ENCODE peak calls at places on chromosomes 1 and 21, in four cellular contexts. One of them, this sample, is unnamed.

GRCh38 chr1:117664314-117664713 is 58.5 kb downstream of the TENT5C start:
- DNase-seq in Caco-2: no peak
- DNase-seq in left ventricle myocardium inferior: no peak
- DNase-seq in thoracic aorta: no peak
- DNase-seq in this sample: no peak

GRCh38 chr1:169043823-169044222 is 62.7 kb upstream of the ATP1B1 start:
- DNase-seq in left ventricle myocardium inferior: no peak
- DNase-seq in thoracic aorta: no peak
- DNase-seq in Caco-2: no peak
- DNase-seq in this sample: no peak

GRCh38 chr21:44548922-44549321 is 2.4 kb downstream of the KRTAP10-2 start:
- DNase-seq in left ventricle myocardium inferior: no peak
- DNase-seq in thoracic aorta: no peak
- DNase-seq in Caco-2: no peak
- DNase-seq in this sample: no peak

GRCh38 chr1:2412773-2413494 is 570 bp upstream of the PEX10 start:
- DNase-seq in thoracic aorta: no peak
- DNase-seq in left ventricle myocardium inferior: no peak
- DNase-seq in Caco-2: peak
- DNase-seq in this sample: no peak

GRCh38 chr1:226738995-226739695 is at the start of gene ITPKB:
- DNase-seq in left ventricle myocardium inferior: peak
- DNase-seq in thoracic aorta: no peak
- DNase-seq in Caco-2: peak
- DNase-seq in this sample: peak

GRCh38 chr1:19665456-19666138 is 922 bp downstream of the HTR6 start:
- DNase-seq in left ventricle myocardium inferior: no peak
- DNase-seq in thoracic aorta: no peak
- DNase-seq in Caco-2: no peak
- DNase-seq in this sample: no peak

GRCh38 chr1:151898519-151898991 is 10.8 kb downstream of the THEM4 start:
- DNase-seq in left ventricle myocardium inferior: no peak
- DNase-seq in thoracic aorta: no peak
- DNase-seq in Caco-2: no peak
- DNase-seq in this sample: no peak

GRCh38 chr1:160641323-160642280 is 5.2 kb downstream of the SLAMF1 start:
- DNase-seq in left ventricle myocardium inferior: no peak
- DNase-seq in Caco-2: no peak
- DNase-seq in thoracic aorta: no peak
- DNase-seq in this sample: no peak

GRCh38 chr1:43834280-43835140 is 99.1 kb upstream of the ARTN start:
- DNase-seq in Caco-2: no peak
- DNase-seq in left ventricle myocardium inferior: no peak
- DNase-seq in thoracic aorta: no peak
- DNase-seq in this sample: no peak

GRCh38 chr1:108057536-108057935 is 92.6 kb upstream of the VAV3 start:
- DNase-seq in thoracic aorta: no peak
- DNase-seq in Caco-2: no peak
- DNase-seq in left ventricle myocardium inferior: peak
- DNase-seq in this sample: no peak

GRCh38 chr1:110890474-110891196 is 17.7 kb downstream of the CD53 start:
- DNase-seq in thoracic aorta: no peak
- DNase-seq in left ventricle myocardium inferior: no peak
- DNase-seq in Caco-2: no peak
- DNase-seq in this sample: no peak

GRCh38 chr1:40396420-40396819 is 22.9 kb downstream of the SMAP2 start:
- DNase-seq in thoracic aorta: no peak
- DNase-seq in left ventricle myocardium inferior: no peak
- DNase-seq in Caco-2: no peak
- DNase-seq in this sample: no peak

GRCh38 chr1:64967381-64967780 is 1.0 kb upstream of the JAK1 start:
- DNase-seq in thoracic aorta: no peak
- DNase-seq in Caco-2: peak
- DNase-seq in left ventricle myocardium inferior: no peak
- DNase-seq in this sample: peak

GRCh38 chr1:243483084-243483845 is 227.4 kb downstream of the SDCCAG8 start:
- DNase-seq in left ventricle myocardium inferior: no peak
- DNase-seq in Caco-2: no peak
- DNase-seq in thoracic aorta: no peak
- DNase-seq in this sample: no peak

GRCh38 chr1:113760102-113760804 is 967 bp upstream of the PHTF1 start:
- DNase-seq in thoracic aorta: no peak
- DNase-seq in left ventricle myocardium inferior: no peak
- DNase-seq in Caco-2: no peak
- DNase-seq in this sample: no peak

GRCh38 chr1:108816049-108816882 is 40.6 kb downstream of the AKNAD1 start:
- DNase-seq in left ventricle myocardium inferior: peak
- DNase-seq in thoracic aorta: peak
- DNase-seq in Caco-2: no peak
- DNase-seq in this sample: peak

GRCh38 chr1:201140235-201140940 is 13.4 kb upstream of the ASCL5 start:
- DNase-seq in thoracic aorta: no peak
- DNase-seq in Caco-2: peak
- DNase-seq in left ventricle myocardium inferior: no peak
- DNase-seq in this sample: no peak

GRCh38 chr1:169623132-169623926 is 6.6 kb downstream of the SELP start:
- DNase-seq in thoracic aorta: no peak
- DNase-seq in left ventricle myocardium inferior: no peak
- DNase-seq in Caco-2: no peak
- DNase-seq in this sample: no peak

GRCh38 chr1:11058595-11059165 is 1.1 kb downstream of the SRM start:
- DNase-seq in thoracic aorta: no peak
- DNase-seq in left ventricle myocardium inferior: no peak
- DNase-seq in Caco-2: no peak
- DNase-seq in this sample: peak

GRCh38 chr1:218671573-218671972 is 326.4 kb downstream of the TGFB2 start:
- DNase-seq in thoracic aorta: no peak
- DNase-seq in left ventricle myocardium inferior: no peak
- DNase-seq in Caco-2: no peak
- DNase-seq in this sample: no peak

GRCh38 chr1:211596418-211597181 is 17.6 kb upstream of the SLC30A1 start:
- DNase-seq in left ventricle myocardium inferior: no peak
- DNase-seq in thoracic aorta: no peak
- DNase-seq in Caco-2: no peak
- DNase-seq in this sample: no peak

GRCh38 chr1:205588691-205589445 is 42.9 kb downstream of the ELK4 start:
- DNase-seq in left ventricle myocardium inferior: no peak
- DNase-seq in Caco-2: no peak
- DNase-seq in thoracic aorta: no peak
- DNase-seq in this sample: peak

GRCh38 chr1:51310871-51311613 is 19.3 kb downstream of the TTC39A start:
- DNase-seq in thoracic aorta: no peak
- DNase-seq in left ventricle myocardium inferior: no peak
- DNase-seq in Caco-2: no peak
- DNase-seq in this sample: no peak

GRCh38 chr1:95974586-95974985 is 740.6 kb downstream of the RWDD3 start:
- DNase-seq in left ventricle myocardium inferior: no peak
- DNase-seq in Caco-2: no peak
- DNase-seq in thoracic aorta: no peak
- DNase-seq in this sample: no peak

GRCh38 chr21:33018707-33019455 is 6.9 kb upstream of the OLIG2 start:
- DNase-seq in Caco-2: no peak
- DNase-seq in thoracic aorta: no peak
- DNase-seq in left ventricle myocardium inferior: no peak
- DNase-seq in this sample: no peak

GRCh38 chr1:162956922-162957321 is 95.9 kb upstream of the CCDC190 start:
- DNase-seq in thoracic aorta: no peak
- DNase-seq in left ventricle myocardium inferior: no peak
- DNase-seq in Caco-2: no peak
- DNase-seq in this sample: no peak

GRCh38 chr1:203443296-203443695 is 32.3 kb upstream of the PRELP start:
- DNase-seq in Caco-2: no peak
- DNase-seq in thoracic aorta: no peak
- DNase-seq in left ventricle myocardium inferior: no peak
- DNase-seq in this sample: no peak

GRCh38 chr21:28436286-28436932 is 556.3 kb downstream of the LTN1 start:
- DNase-seq in Caco-2: no peak
- DNase-seq in thoracic aorta: no peak
- DNase-seq in left ventricle myocardium inferior: no peak
- DNase-seq in this sample: no peak

GRCh38 chr1:54259546-54259945 is 59.6 kb downstream of the MRPL37 start:
- DNase-seq in left ventricle myocardium inferior: no peak
- DNase-seq in thoracic aorta: no peak
- DNase-seq in Caco-2: no peak
- DNase-seq in this sample: no peak

GRCh38 chr1:970242-970972 is 4.1 kb downstream of the PLEKHN1 start:
- DNase-seq in thoracic aorta: no peak
- DNase-seq in Caco-2: no peak
- DNase-seq in left ventricle myocardium inferior: no peak
- DNase-seq in this sample: no peak